ENCODE peak calls at places on chromosome 16, in six cellular contexts. S is HepG2, M is upper lobe of left lung, U is K562, T is A549, Y is GM12878. L is an unnamed sample.
A peak's percentile ranks its signal among the peaks of the same experiment; 100 is the strongest.

GRCh38 chr16:14489460-14489859 is 140.6 kb downstream of the PARN start:
- ATAC-seq in S (peak; percentile 68), U (peak; percentile 81), M (no peak), Y (peak; percentile 88), T (peak; percentile 72), L (no peak)

GRCh38 chr16:86546638-86547013 is 8.4 kb downstream of the MTHFSD start:
- ATAC-seq in Y (no peak), S (no peak), M (no peak), T (no peak), U (no peak), L (no peak)

GRCh38 chr16:58460219-58460610 is 39.7 kb upstream of the NDRG4 start:
- ATAC-seq in U (no peak), Y (no peak), T (no peak), M (no peak), S (no peak), L (no peak)

GRCh38 chr16:24801761-24802302 is 43.9 kb upstream of the SLC5A11 start:
- ATAC-seq in Y (no peak), U (no peak), S (no peak), M (peak; percentile 91), T (no peak), L (no peak)

GRCh38 chr16:63981639-63982038 is 1140.2 kb downstream of the CDH11 start:
- ATAC-seq in U (no peak), T (no peak), S (no peak), Y (no peak), M (no peak), L (no peak)

GRCh38 chr16:29963021-29963743 is 1.3 kb downstream of the TMEM219 start:
- ATAC-seq in T (no peak), S (peak; percentile 18), M (no peak), Y (no peak), U (no peak), L (no peak)

GRCh38 chr16:48487287-48487686 is 102.1 kb upstream of the SIAH1 start:
- ATAC-seq in M (no peak), S (no peak), Y (no peak), U (no peak), T (no peak), L (no peak)

GRCh38 chr16:54921229-54921824 is 9.3 kb upstream of the IRX5 start:
- ATAC-seq in M (no peak), Y (no peak), U (no peak), T (no peak), S (no peak), L (no peak)

GRCh38 chr16:30886145-30886544 is 7.7 kb downstream of the BCL7C start:
- ATAC-seq in T (no peak), S (no peak), Y (peak; percentile 34), U (no peak), M (no peak), L (no peak)

GRCh38 chr16:69598045-69598444 is 32.3 kb downstream of the NFAT5 start:
- ATAC-seq in U (no peak), Y (no peak), T (no peak), M (no peak), S (no peak), L (no peak)

GRCh38 chr16:19518423-19518822 is 3.5 kb downstream of the GDE1 start:
- ATAC-seq in T (no peak), Y (no peak), U (no peak), M (no peak), S (no peak), L (no peak)

GRCh38 chr16:73047221-73047535 is 750 bp downstream of the ZFHX3 start:
- ATAC-seq in T (no peak), S (no peak), Y (no peak), U (no peak), M (no peak), L (peak; percentile 26)

GRCh38 chr16:1816396-1817275 is 10.0 kb downstream of the HAGH start:
- ATAC-seq in U (no peak), M (no peak), S (no peak), Y (no peak), T (no peak), L (no peak)

GRCh38 chr16:21703589-21704174 is 39.9 kb downstream of the OTOA start:
- ATAC-seq in Y (peak; percentile 93), U (no peak), S (peak; percentile 22), T (no peak), M (no peak), L (no peak)

GRCh38 chr16:80122155-80122554 is 418.6 kb upstream of the DYNLRB2 start:
- ATAC-seq in T (no peak), S (no peak), M (no peak), Y (no peak), U (no peak), L (peak; percentile 57)

GRCh38 chr16:68786685-68787418 is 49.8 kb downstream of the CDH1 start:
- ATAC-seq in U (no peak), S (peak; percentile 82), Y (no peak), T (no peak), M (no peak), L (no peak)

GRCh38 chr16:3879258-3879886 is 1.1 kb downstream of the CREBBP start:
- ATAC-seq in S (peak; percentile 58), T (peak; percentile 27), M (no peak), Y (peak; percentile 37), U (peak; percentile 62), L (peak; percentile 14)

GRCh38 chr16:79186196-79186595 is 414.3 kb downstream of the MAF start:
- ATAC-seq in T (no peak), S (no peak), Y (no peak), U (no peak), M (no peak), L (no peak)

GRCh38 chr16:78957328-78958100 is 643.0 kb downstream of the MAF start:
- ATAC-seq in Y (no peak), S (no peak), T (no peak), M (no peak), U (no peak), L (no peak)

GRCh38 chr16:4316732-4317461 is 1.0 kb downstream of the GLIS2 start:
- ATAC-seq in M (peak; percentile 81), S (peak; percentile 21), Y (no peak), U (no peak), T (peak; percentile 35), L (peak; percentile 6)

GRCh38 chr16:86585821-86586611 is 7.7 kb downstream of the FOXL1 start:
- ATAC-seq in Y (no peak), M (no peak), U (no peak), S (no peak), T (no peak), L (no peak)

GRCh38 chr16:73037331-73037745 is 10.6 kb downstream of the ZFHX3 start:
- ATAC-seq in T (no peak), Y (peak; percentile 30), S (peak; percentile 60), M (no peak), U (peak; percentile 57), L (peak; percentile 12)

GRCh38 chr16:79715088-79715487 is 114.6 kb upstream of the MAF start:
- ATAC-seq in M (no peak), T (no peak), S (no peak), U (no peak), Y (no peak), L (no peak)

GRCh38 chr16:50323335-50324011 is 45.3 kb downstream of the BRD7 start:
- ATAC-seq in M (no peak), U (peak; percentile 65), Y (no peak), T (peak; percentile 73), S (peak; percentile 60), L (peak; percentile 51)

GRCh38 chr16:80369559-80369958 is 171.2 kb upstream of the DYNLRB2 start:
- ATAC-seq in M (no peak), T (peak; percentile 96), U (peak; percentile 65), Y (no peak), S (peak; percentile 94), L (peak; percentile 62)

GRCh38 chr16:919658-920631 is 50.8 kb downstream of the LMF1 start:
- ATAC-seq in M (no peak), U (no peak), Y (no peak), T (no peak), S (no peak), L (peak; percentile 50)

GRCh38 chr16:27704252-27704651 is 154.3 kb downstream of the KATNIP start:
- ATAC-seq in Y (no peak), U (no peak), S (no peak), T (no peak), M (no peak), L (no peak)

GRCh38 chr16:69176033-69176780 is 10.8 kb upstream of the SNTB2 start:
- ATAC-seq in T (no peak), S (no peak), Y (no peak), M (peak; percentile 51), U (no peak), L (peak; percentile 52)

GRCh38 chr16:2874584-2875362 is 8.2 kb upstream of the FLYWCH2 start:
- ATAC-seq in Y (peak; percentile 100), S (peak; percentile 97), T (peak; percentile 99), U (peak; percentile 100), M (peak; percentile 97), L (peak; percentile 99)

GRCh38 chr16:2871926-2872325 is 11.1 kb upstream of the FLYWCH2 start:
- ATAC-seq in Y (no peak), T (no peak), M (no peak), U (no peak), S (no peak), L (no peak)

GRCh38 chr16:2869502-2870064 is 11.6 kb upstream of the PRSS22 start:
- ATAC-seq in T (no peak), M (no peak), S (peak; percentile 52), U (no peak), Y (no peak), L (no peak)

GRCh38 chr16:2867987-2868789 is 10.2 kb upstream of the PRSS22 start:
- ATAC-seq in T (peak; percentile 99), M (peak; percentile 99), U (peak; percentile 99), S (peak; percentile 93), Y (peak; percentile 100), L (peak; percentile 99)

GRCh38 chr16:2874032-2874431 is 9.0 kb upstream of the FLYWCH2 start:
- ATAC-seq in M (no peak), U (no peak), Y (no peak), T (no peak), S (no peak), L (no peak)
- TF ChIP-seq EP300 in M (no peak), U (no peak), Y (no peak), T (no peak), S (no peak), L (no peak)

GRCh38 chr16:52068447-52069074 is 478.4 kb downstream of the TOX3 start:
- ATAC-seq in T (peak; percentile 34), S (peak; percentile 72), Y (peak; percentile 46), M (peak; percentile 40), U (no peak), L (no peak)
- TF ChIP-seq EP300 in T (no peak), S (no peak), Y (no peak), M (no peak), U (no peak), L (no peak)

GRCh38 chr16:16067127-16067526 is 117.7 kb downstream of the ABCC1 start:
- ATAC-seq in U (no peak), S (no peak), Y (no peak), M (no peak), T (no peak), L (peak; percentile 37)
- TF ChIP-seq EP300 in U (no peak), S (no peak), Y (no peak), M (no peak), T (no peak), L (no peak)

DNA sequence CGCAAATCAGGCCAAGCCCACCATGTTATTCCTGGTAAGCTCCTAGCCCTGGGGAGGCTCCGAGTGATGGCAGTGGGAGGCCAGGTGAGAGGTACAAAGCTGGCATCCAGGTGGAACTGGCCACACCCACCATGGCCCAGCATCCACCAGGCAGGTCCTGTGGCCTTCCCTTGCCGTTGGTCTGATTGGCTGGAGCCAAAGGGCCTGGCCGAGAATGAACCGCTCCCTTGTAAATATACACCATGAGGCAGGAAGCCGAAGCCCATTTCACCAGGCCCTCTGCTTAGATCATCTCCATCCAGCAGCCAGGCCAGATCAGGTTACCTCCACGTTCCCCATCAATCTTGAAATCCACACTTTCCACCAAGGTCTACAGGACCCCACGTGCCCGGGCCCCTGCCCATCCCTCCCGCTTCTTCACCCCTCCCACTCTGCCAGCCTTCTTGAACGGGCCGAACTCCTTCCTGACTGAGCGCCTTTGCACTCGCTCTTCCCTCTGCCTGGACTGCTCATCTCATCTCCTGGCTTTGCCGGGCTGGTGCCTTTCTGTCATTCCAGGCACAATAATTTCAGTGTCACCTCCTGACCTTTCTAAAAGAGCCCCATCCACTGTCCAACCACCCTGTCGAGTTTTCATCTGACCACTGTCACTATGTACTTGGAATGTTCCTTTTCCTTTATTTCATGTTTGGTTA is 5.8 kb downstream of the SOCS1 start:
- ATAC-seq in Y (peak; percentile 0), S (peak; percentile 65), T (no peak), M (no peak), U (no peak), L (no peak)
- TF ChIP-seq EP300 in Y (no peak), S (no peak), T (no peak), M (no peak), U (no peak), L (no peak)

L was measured in gastroesophageal sphincter.